ENCODE peak calls at places on chromosome 4, in six cellular contexts. P, E, F, Z, A and W are unnamed samples.

GRCh38 chr4:162475221-162475620 is 311.4 kb upstream of the FSTL5 start:
- DNase-seq in P (no peak), E (no peak), F (no peak), Z (no peak), A (no peak), W (no peak)

GRCh38 chr4:16222957-16223527 is 3.2 kb downstream of the TAPT1 start:
- DNase-seq in P (no peak), E (no peak), F (no peak), Z (no peak), A (no peak), W (no peak)

GRCh38 chr4:74549936-74550335 is 105.0 kb downstream of the AREG start:
- DNase-seq in P (no peak), E (no peak), F (no peak), Z (no peak), A (no peak), W (no peak)

GRCh38 chr4:189305500-189305899 is 635.2 kb upstream of the FRG1 start:
- DNase-seq in P (no peak), E (no peak), F (no peak), Z (no peak), A (no peak), W (no peak)

GRCh38 chr4:168528131-168528949 is 31.5 kb downstream of the PALLD start:
- DNase-seq in P (peak; percentile 23), E (no peak), F (no peak), Z (no peak), A (no peak), W (no peak)

GRCh38 chr4:3793545-3793944 is 27.4 kb downstream of the ADRA2C start:
- DNase-seq in P (no peak), E (no peak), F (no peak), Z (no peak), A (no peak), W (no peak)

GRCh38 chr4:5711479-5712184 is 631 bp downstream of the EVC start:
- DNase-seq in P (peak; percentile 26), E (peak; percentile 17), F (peak; percentile 37), Z (peak; percentile 75), A (peak; percentile 48), W (peak; percentile 47)

GRCh38 chr4:170853422-170854021 is 763.8 kb upstream of the AADAT start:
- DNase-seq in P (no peak), E (no peak), F (peak; percentile 47), Z (peak; percentile 76), A (peak; percentile 57), W (peak; percentile 78)

GRCh38 chr4:37892641-37893040 is 1.8 kb downstream of the TBC1D1 start:
- DNase-seq in P (no peak), E (no peak), F (no peak), Z (no peak), A (no peak), W (no peak)

GRCh38 chr4:113899260-113900177 is 79.9 kb downstream of the ARSJ start:
- DNase-seq in P (no peak), E (no peak), F (no peak), Z (no peak), A (no peak), W (no peak)

GRCh38 chr4:6618386-6619115 is 21.9 kb upstream of the MRFAP1 start:
- DNase-seq in P (no peak), E (no peak), F (no peak), Z (peak; percentile 39), A (no peak), W (no peak)

GRCh38 chr4:40292313-40292759 is 42.8 kb upstream of the CHRNA9 start:
- DNase-seq in P (peak; percentile 58), E (peak; percentile 33), F (no peak), Z (no peak), A (no peak), W (no peak)

GRCh38 chr4:16665942-16666586 is 232.4 kb downstream of the LDB2 start:
- DNase-seq in P (no peak), E (no peak), F (no peak), Z (no peak), A (no peak), W (no peak)

GRCh38 chr4:26515936-26516335 is 25.7 kb upstream of the CCKAR start:
- DNase-seq in P (no peak), E (no peak), F (no peak), Z (no peak), A (no peak), W (no peak)

GRCh38 chr4:65665951-65666523 is 4.3 kb downstream of the EPHA5 start:
- DNase-seq in P (no peak), E (no peak), F (no peak), Z (no peak), A (no peak), W (no peak)

GRCh38 chr4:4941741-4942140 is 77.5 kb downstream of the CYTL1 start:
- DNase-seq in P (no peak), E (no peak), F (no peak), Z (no peak), A (no peak), W (no peak)

GRCh38 chr4:1446502-1447153 is 40.4 kb upstream of the NKX1-1 start:
- DNase-seq in P (no peak), E (no peak), F (no peak), Z (no peak), A (no peak), W (no peak)

GRCh38 chr4:86031927-86032326 is 327.9 kb downstream of the MAPK10 start:
- DNase-seq in P (no peak), E (no peak), F (no peak), Z (no peak), A (no peak), W (no peak)

GRCh38 chr4:26400140-26400539 is 79.3 kb downstream of the RBPJ start:
- DNase-seq in P (no peak), E (no peak), F (no peak), Z (no peak), A (no peak), W (no peak)

GRCh38 chr4:88771883-88772450 is 74.3 kb upstream of the NAP1L5 start:
- DNase-seq in P (no peak), E (no peak), F (no peak), Z (no peak), A (no peak), W (no peak)

GRCh38 chr4:127124919-127125318 is 507.8 kb upstream of the INTU start:
- DNase-seq in P (no peak), E (no peak), F (no peak), Z (no peak), A (no peak), W (no peak)

GRCh38 chr4:181225616-181226261 is 1017.5 kb upstream of the TENM3 start:
- DNase-seq in P (no peak), E (no peak), F (no peak), Z (no peak), A (no peak), W (peak; percentile 18)

GRCh38 chr4:71270901-71271300 is 67.9 kb upstream of the SLC4A4 start:
- DNase-seq in P (no peak), E (no peak), F (peak; percentile 20), Z (no peak), A (no peak), W (peak; percentile 63)

GRCh38 chr4:38151870-38152269 is 191.7 kb downstream of the PTTG2 start:
- DNase-seq in P (no peak), E (no peak), F (no peak), Z (no peak), A (no peak), W (no peak)

GRCh38 chr4:67714248-67714583 is 13.3 kb upstream of the UBA6 start:
- DNase-seq in P (no peak), E (no peak), F (no peak), Z (no peak), A (no peak), W (no peak)

GRCh38 chr4:102420563-102421221 is 75.4 kb upstream of the SLC39A8 start:
- DNase-seq in P (peak; percentile 29), E (no peak), F (no peak), Z (no peak), A (no peak), W (no peak)
- TF ChIP-seq CTCF in P (no peak), E (peak; percentile 66), F (peak; percentile 13), Z (peak; percentile 23), A (no peak), W (no peak)

DNA sequence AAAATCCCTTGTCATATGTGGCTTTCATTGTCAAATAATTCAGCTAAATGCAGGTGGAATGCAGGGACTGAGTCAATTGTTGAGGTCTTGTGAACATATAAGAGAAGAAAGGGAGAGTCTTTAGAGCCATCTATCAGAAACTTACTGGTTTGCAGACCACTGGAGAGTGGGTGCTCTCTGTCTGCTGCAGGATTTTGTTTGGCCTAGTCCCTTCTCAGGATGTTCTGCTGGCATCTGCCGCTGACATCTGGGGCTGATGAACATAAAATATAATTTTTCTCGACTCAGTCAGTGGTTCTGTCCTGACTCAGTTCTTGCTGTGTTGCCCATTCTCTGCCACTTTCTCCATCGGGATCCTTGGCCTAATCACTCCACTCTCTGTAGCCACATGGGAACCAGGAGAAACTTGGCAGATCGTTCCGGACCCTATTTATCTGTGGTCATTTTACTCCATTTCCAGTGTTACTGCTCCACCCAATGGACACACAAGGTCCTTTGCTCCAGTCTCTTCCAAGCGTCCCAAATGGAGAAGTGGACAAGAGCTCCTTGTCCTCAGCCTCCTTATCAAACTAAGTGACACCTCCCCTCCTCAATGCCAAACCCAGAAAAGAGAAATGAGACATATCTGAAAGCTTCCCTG is 436.2 kb downstream of the FAT4 start:
- DNase-seq in P (peak; percentile 67), E (no peak), F (no peak), Z (no peak), A (no peak), W (no peak)
- TF ChIP-seq CTCF in P (peak; percentile 40), E (no peak), F (peak; percentile 28), Z (peak; percentile 49), A (no peak), W (no peak)

DNA sequence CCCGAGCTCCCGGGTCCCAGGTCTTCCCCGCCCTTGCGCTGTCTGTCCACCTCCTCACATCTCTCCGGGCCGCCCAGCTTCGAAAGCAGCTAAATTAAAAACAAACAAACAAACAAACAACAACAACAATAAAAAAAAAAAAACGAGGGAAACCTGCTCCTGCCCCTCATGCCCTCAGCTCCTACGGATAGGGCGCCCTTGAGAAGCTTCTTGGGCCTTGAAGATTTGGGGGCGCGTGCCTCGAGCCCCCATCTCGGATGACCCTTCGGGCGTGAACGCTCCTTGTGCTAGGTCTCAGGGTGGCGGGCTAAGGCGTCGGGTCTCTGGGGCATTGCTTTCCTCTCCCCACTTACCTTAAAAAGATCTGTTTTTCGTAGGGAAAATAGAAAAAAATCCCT is 696 bp downstream of the NDNF start:
- DNase-seq in P (no peak), E (no peak), F (no peak), Z (no peak), A (no peak), W (no peak)
- TF ChIP-seq CTCF in P (no peak), E (no peak), F (no peak), Z (no peak), A (no peak), W (no peak)

DNA sequence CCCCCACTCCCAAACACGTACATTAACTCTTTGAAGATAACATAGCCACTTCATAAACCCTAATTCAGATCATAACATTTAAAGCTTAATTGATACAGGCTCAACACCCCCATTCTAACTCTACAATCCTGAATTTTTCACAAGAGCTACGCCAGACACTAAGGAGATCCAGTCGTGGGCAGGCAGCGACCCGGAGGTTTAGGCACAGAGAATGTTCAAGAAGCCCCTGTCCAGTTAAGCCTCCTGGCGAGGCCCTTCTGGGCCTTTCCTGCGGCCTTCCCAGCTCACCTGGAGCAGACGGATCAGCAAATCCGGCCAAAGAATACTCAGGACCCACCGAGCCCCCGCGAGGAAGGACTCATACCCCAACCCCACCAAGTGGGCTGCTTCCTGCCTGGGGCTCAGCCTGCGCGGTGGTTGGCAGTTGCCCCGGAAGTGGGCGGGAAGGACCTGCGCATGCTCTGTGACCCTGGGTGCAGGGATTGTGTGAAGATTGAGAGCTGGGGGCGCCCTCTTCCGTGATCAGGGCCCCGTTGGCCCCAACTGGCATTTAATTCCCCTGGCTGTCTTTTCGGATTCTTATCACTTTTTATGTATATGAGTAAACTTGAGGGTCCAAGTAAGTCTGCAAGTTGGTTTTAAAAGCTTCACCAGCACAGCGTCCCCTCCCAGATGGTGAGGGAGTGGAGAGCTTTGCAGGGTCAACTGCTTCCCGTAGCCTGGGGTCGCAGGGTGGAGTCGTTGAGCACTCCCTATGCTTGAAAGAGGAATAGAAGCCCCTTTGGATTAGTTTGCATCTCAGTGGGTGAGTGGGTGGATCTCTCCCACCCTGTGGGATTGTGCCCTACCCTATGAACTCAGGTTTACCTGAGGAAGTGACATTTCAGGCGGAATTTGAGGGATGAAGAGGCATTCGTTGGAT is at the start of gene TRIM61:
- DNase-seq in P (no peak), E (no peak), F (peak; percentile 65), Z (peak; percentile 82), A (peak; percentile 54), W (no peak)
- TF ChIP-seq CTCF in P (no peak), E (peak; percentile 45), F (no peak), Z (no peak), A (no peak), W (no peak)